ENCODE peak calls at places on chromosomes 12 and 14, in four cellular contexts. One of them, this sample, is unnamed.

GRCh38 chr12:54463034-54463433 is 10.4 kb downstream of the GTSF1 start:
- DNase-seq in fibroblast of pulmonary artery: peak
- DNase-seq in cardiac fibroblast: peak
- DNase-seq in IMR-90: peak
- DNase-seq in this sample: no peak

GRCh38 chr12:122834229-122834920 is 882 bp upstream of the HIP1R start:
- DNase-seq in fibroblast of pulmonary artery: peak
- DNase-seq in cardiac fibroblast: peak
- DNase-seq in IMR-90: peak
- DNase-seq in this sample: no peak

GRCh38 chr12:46983393-46983793 is 96.0 kb upstream of the PCED1B start:
- DNase-seq in IMR-90: no peak
- DNase-seq in cardiac fibroblast: no peak
- DNase-seq in fibroblast of pulmonary artery: no peak
- DNase-seq in this sample: no peak

GRCh38 chr14:100524933-100525243 is 62.3 kb downstream of the BEGAIN start:
- DNase-seq in fibroblast of pulmonary artery: no peak
- DNase-seq in cardiac fibroblast: no peak
- DNase-seq in IMR-90: peak
- DNase-seq in this sample: no peak

GRCh38 chr12:10301103-10301502 is 6.6 kb upstream of the KLRD1 start:
- DNase-seq in fibroblast of pulmonary artery: no peak
- DNase-seq in IMR-90: no peak
- DNase-seq in cardiac fibroblast: peak
- DNase-seq in this sample: no peak

GRCh38 chr12:70180140-70180539 is 63.1 kb upstream of the CNOT2 start:
- DNase-seq in IMR-90: no peak
- DNase-seq in fibroblast of pulmonary artery: no peak
- DNase-seq in cardiac fibroblast: peak
- DNase-seq in this sample: no peak

GRCh38 chr12:94033112-94033511 is 115.3 kb upstream of the PLXNC1 start:
- DNase-seq in cardiac fibroblast: no peak
- DNase-seq in IMR-90: no peak
- DNase-seq in fibroblast of pulmonary artery: no peak
- DNase-seq in this sample: no peak

GRCh38 chr12:91370086-91370868 is 187.7 kb upstream of the DCN start:
- DNase-seq in IMR-90: no peak
- DNase-seq in cardiac fibroblast: no peak
- DNase-seq in fibroblast of pulmonary artery: no peak
- DNase-seq in this sample: no peak

GRCh38 chr12:43852744-43853143 is 16.9 kb downstream of the TMEM117 start:
- DNase-seq in cardiac fibroblast: no peak
- DNase-seq in fibroblast of pulmonary artery: no peak
- DNase-seq in IMR-90: no peak
- DNase-seq in this sample: no peak

GRCh38 chr14:51167587-51168219 is 72.3 kb upstream of the TMX1 start:
- DNase-seq in cardiac fibroblast: peak
- DNase-seq in IMR-90: no peak
- DNase-seq in fibroblast of pulmonary artery: peak
- DNase-seq in this sample: no peak

GRCh38 chr12:107045186-107045585 is 48.2 kb downstream of the CRY1 start:
- DNase-seq in IMR-90: no peak
- DNase-seq in fibroblast of pulmonary artery: no peak
- DNase-seq in cardiac fibroblast: peak
- DNase-seq in this sample: no peak

GRCh38 chr12:95243497-95244183 is 26.0 kb downstream of the VEZT start:
- DNase-seq in cardiac fibroblast: no peak
- DNase-seq in fibroblast of pulmonary artery: no peak
- DNase-seq in IMR-90: no peak
- DNase-seq in this sample: no peak

GRCh38 chr12:52826611-52827498 is 7.3 kb downstream of the KRT79 start:
- DNase-seq in IMR-90: no peak
- DNase-seq in cardiac fibroblast: no peak
- DNase-seq in fibroblast of pulmonary artery: peak
- DNase-seq in this sample: no peak

GRCh38 chr12:100860611-100861010 is 66.0 kb downstream of the ANO4 start:
- DNase-seq in IMR-90: no peak
- DNase-seq in cardiac fibroblast: no peak
- DNase-seq in fibroblast of pulmonary artery: no peak
- DNase-seq in this sample: no peak

GRCh38 chr12:46779879-46780278 is 45.9 kb downstream of the SLC38A4 start:
- DNase-seq in cardiac fibroblast: no peak
- DNase-seq in IMR-90: no peak
- DNase-seq in fibroblast of pulmonary artery: no peak
- DNase-seq in this sample: no peak

GRCh38 chr14:105086833-105087307 is 21.6 kb upstream of the GPR132 start:
- DNase-seq in cardiac fibroblast: peak
- DNase-seq in fibroblast of pulmonary artery: peak
- DNase-seq in IMR-90: peak
- DNase-seq in this sample: peak

GRCh38 chr14:101150010-101150409 is 246.5 kb upstream of the RTL1 start:
- DNase-seq in cardiac fibroblast: no peak
- DNase-seq in fibroblast of pulmonary artery: no peak
- DNase-seq in IMR-90: no peak
- DNase-seq in this sample: no peak

GRCh38 chr12:113766880-113767878 is 198.9 kb downstream of the RBM19 start:
- DNase-seq in cardiac fibroblast: peak
- DNase-seq in fibroblast of pulmonary artery: peak
- DNase-seq in IMR-90: peak
- DNase-seq in this sample: no peak

GRCh38 chr12:76123301-76124212 is 39.1 kb upstream of the NAP1L1 start:
- DNase-seq in fibroblast of pulmonary artery: peak
- DNase-seq in cardiac fibroblast: peak
- DNase-seq in IMR-90: peak
- DNase-seq in this sample: no peak

GRCh38 chr12:23141335-23141734 is 516.4 kb downstream of the ETNK1 start:
- DNase-seq in IMR-90: no peak
- DNase-seq in fibroblast of pulmonary artery: no peak
- DNase-seq in cardiac fibroblast: no peak
- DNase-seq in this sample: no peak

GRCh38 chr14:53979747-53980642 is 23.4 kb upstream of the BMP4 start:
- DNase-seq in fibroblast of pulmonary artery: peak
- DNase-seq in cardiac fibroblast: peak
- DNase-seq in IMR-90: peak
- DNase-seq in this sample: no peak

DNA sequence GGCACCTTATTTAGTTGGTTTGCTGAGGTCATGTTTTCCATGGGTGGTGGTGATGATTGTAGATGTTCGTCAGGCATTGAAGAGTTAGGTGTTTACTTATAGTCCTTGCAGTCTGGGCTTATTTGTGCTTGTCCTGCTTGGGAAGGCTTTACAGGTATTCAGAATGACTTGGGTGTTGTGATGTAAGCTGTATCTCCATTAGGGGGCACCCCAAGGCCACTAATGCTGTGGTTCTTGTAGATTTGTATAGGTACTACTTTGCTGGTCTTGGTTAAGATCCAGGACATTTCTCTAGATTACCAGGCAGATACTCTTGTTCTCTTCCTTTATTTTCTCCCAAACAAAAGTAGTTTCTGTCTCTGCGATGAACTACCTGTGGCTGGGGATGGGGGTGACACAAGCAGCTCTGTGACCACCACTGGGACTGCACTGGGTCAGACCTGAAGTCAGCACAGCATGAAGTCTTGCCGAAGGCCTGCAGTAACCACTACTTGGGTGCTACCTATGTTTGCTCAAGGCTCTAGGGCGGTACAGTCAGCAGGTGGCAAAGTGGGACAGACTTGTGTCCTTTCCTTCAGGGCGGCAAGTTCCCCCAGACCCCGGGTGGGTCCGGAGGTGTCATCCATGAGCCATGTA is 35.8 kb upstream of the FBXO33 start:
- DNase-seq in cardiac fibroblast: peak
- DNase-seq in IMR-90: peak
- DNase-seq in fibroblast of pulmonary artery: peak
- DNase-seq in this sample: no peak
- TF ChIP-seq CTCF in cardiac fibroblast: peak
- TF ChIP-seq CTCF in IMR-90: peak
- TF ChIP-seq CTCF in fibroblast of pulmonary artery: peak
- TF ChIP-seq CTCF in this sample: no peak

GRCh38 chr14:22475381-22475780 is 113.6 kb downstream of the DAD1 start:
- DNase-seq in fibroblast of pulmonary artery: no peak
- DNase-seq in IMR-90: no peak
- DNase-seq in cardiac fibroblast: no peak
- DNase-seq in this sample: no peak

GRCh38 chr14:22477569-22478194 is 111.3 kb downstream of the DAD1 start:
- DNase-seq in IMR-90: no peak
- DNase-seq in cardiac fibroblast: no peak
- DNase-seq in fibroblast of pulmonary artery: no peak
- DNase-seq in this sample: no peak

GRCh38 chr14:22474730-22475351 is 114.2 kb downstream of the DAD1 start:
- DNase-seq in IMR-90: peak
- DNase-seq in cardiac fibroblast: peak
- DNase-seq in fibroblast of pulmonary artery: peak
- DNase-seq in this sample: no peak

GRCh38 chr14:22476882-22477281 is 112.1 kb downstream of the DAD1 start:
- DNase-seq in fibroblast of pulmonary artery: no peak
- DNase-seq in IMR-90: no peak
- DNase-seq in cardiac fibroblast: no peak
- DNase-seq in this sample: no peak

GRCh38 chr14:22476005-22476751 is 112.8 kb downstream of the DAD1 start:
- DNase-seq in fibroblast of pulmonary artery: no peak
- DNase-seq in cardiac fibroblast: no peak
- DNase-seq in IMR-90: no peak
- DNase-seq in this sample: no peak
- TF ChIP-seq CTCF in fibroblast of pulmonary artery: no peak
- TF ChIP-seq CTCF in cardiac fibroblast: no peak
- TF ChIP-seq CTCF in IMR-90: no peak
- TF ChIP-seq CTCF in this sample: no peak

GRCh38 chr12:18552829-18553228 is 185.0 kb downstream of the PLCZ1 start:
- DNase-seq in IMR-90: no peak
- DNase-seq in cardiac fibroblast: no peak
- DNase-seq in fibroblast of pulmonary artery: no peak
- DNase-seq in this sample: no peak
- TF ChIP-seq CTCF in IMR-90: peak
- TF ChIP-seq CTCF in cardiac fibroblast: no peak
- TF ChIP-seq CTCF in fibroblast of pulmonary artery: no peak
- TF ChIP-seq CTCF in this sample: no peak

GRCh38 chr14:75709207-75709812 is 48.3 kb downstream of the TTLL5 start:
- DNase-seq in fibroblast of pulmonary artery: peak
- DNase-seq in IMR-90: peak
- DNase-seq in cardiac fibroblast: peak
- DNase-seq in this sample: no peak
- TF ChIP-seq CTCF in fibroblast of pulmonary artery: peak
- TF ChIP-seq CTCF in IMR-90: peak
- TF ChIP-seq CTCF in cardiac fibroblast: peak
- TF ChIP-seq CTCF in this sample: peak

GRCh38 chr14:80004871-80005270 is 206.4 kb downstream of the DIO2 start:
- DNase-seq in cardiac fibroblast: no peak
- DNase-seq in IMR-90: no peak
- DNase-seq in fibroblast of pulmonary artery: no peak
- DNase-seq in this sample: no peak
- TF ChIP-seq CTCF in cardiac fibroblast: no peak
- TF ChIP-seq CTCF in IMR-90: no peak
- TF ChIP-seq CTCF in fibroblast of pulmonary artery: no peak
- TF ChIP-seq CTCF in this sample: no peak